ENCODE peak calls at places on chromosome 6, in ten cellular contexts. E is AG10803; B is A673; T is stimulated activated CD8-positive, alpha-beta memory T cell treated with anti-CD3 and anti-CD28 coated beads, Interleukin-4, amount 100 ng/mL, for 1 hour; L is SK-N-DZ; O is WTC11; N is fibroblast of lung; P is right cardiac atrium; Z is GM04504; X is hepatocyte. A is an unnamed sample.

GRCh38 chr6:4662886-4663285 is 113.3 kb upstream of the CDYL start:
- DNase-seq in E (no peak), B (no peak), T (no peak), L (no peak), O (no peak), N (no peak), P (no peak), Z (no peak), X (no peak), A (no peak)

GRCh38 chr6:44702292-44702691 is 314.8 kb downstream of the CDC5L start:
- DNase-seq in E (peak), B (no peak), T (no peak), L (no peak), O (no peak), N (peak), P (no peak), Z (no peak), X (no peak), A (no peak)

GRCh38 chr6:108002365-108003221 is 44.6 kb upstream of the SEC63 start:
- DNase-seq in E (no peak), B (no peak), T (no peak), L (no peak), O (no peak), N (no peak), P (no peak), Z (no peak), X (peak), A (peak)

GRCh38 chr6:169723991-169724553 is at the start of gene PHF10:
- DNase-seq in E (peak), B (peak), T (no peak), L (no peak), O (peak), N (peak), P (no peak), Z (no peak), X (peak), A (no peak)

GRCh38 chr6:50842861-50843384 is 24.3 kb downstream of the TFAP2B start:
- DNase-seq in E (no peak), B (no peak), T (no peak), L (no peak), O (peak), N (no peak), P (peak), Z (no peak), X (no peak), A (no peak)

GRCh38 chr6:8432614-8433013 is 2.7 kb downstream of the SLC35B3 start:
- DNase-seq in E (no peak), B (no peak), T (no peak), L (no peak), O (no peak), N (peak), P (no peak), Z (no peak), X (no peak), A (no peak)

GRCh38 chr6:131258010-131258652 is 122.9 kb downstream of the AKAP7 start:
- DNase-seq in E (no peak), B (no peak), T (no peak), L (no peak), O (no peak), N (no peak), P (no peak), Z (no peak), X (peak), A (no peak)

GRCh38 chr6:102562713-102563112 is 1169.2 kb downstream of the GRIK2 start:
- DNase-seq in E (no peak), B (no peak), T (no peak), L (no peak), O (no peak), N (peak), P (no peak), Z (no peak), X (no peak), A (no peak)

GRCh38 chr6:37625591-37626374 is 71.9 kb downstream of the MDGA1 start:
- DNase-seq in E (no peak), B (no peak), T (no peak), L (peak), O (peak), N (no peak), P (no peak), Z (no peak), X (no peak), A (no peak)

A was measured in NCI-H2227 treated with DMSO at 0.1 percent for 48 hours.